ENCODE peak calls at places on chromosomes 1 and 21, in six cellular contexts. J is H1, F is K562, K is GM12878, U is NT2/D1, S is HepG2. B is an unnamed sample.

GRCh38 chr1:210117198-210117597 is 115.4 kb upstream of the SERTAD4 start:
- DNase-seq in J (no peak), F (no peak), K (no peak), U (no peak), S (no peak), B (no peak)

GRCh38 chr1:9589144-9589718 is 520 bp downstream of the TMEM201 start:
- DNase-seq in J (peak; percentile 73), F (no peak), K (no peak), U (no peak), S (no peak), B (no peak)

GRCh38 chr1:159122005-159122621 is 45.5 kb upstream of the AIM2 start:
- DNase-seq in J (no peak), F (no peak), K (peak; percentile 19), U (no peak), S (no peak), B (no peak)

GRCh38 chr1:101250219-101250618 is 13.4 kb downstream of the S1PR1 start:
- DNase-seq in J (no peak), F (no peak), K (no peak), U (no peak), S (no peak), B (no peak)

GRCh38 chr1:16924216-16924918 is 2.6 kb downstream of the CROCC start:
- DNase-seq in J (no peak), F (no peak), K (no peak), U (no peak), S (no peak), B (no peak)

GRCh38 chr1:200130552-200130951 is 103.0 kb downstream of the NR5A2 start:
- DNase-seq in J (no peak), F (no peak), K (no peak), U (no peak), S (no peak), B (no peak)

GRCh38 chr1:53196485-53197271 is at the start of gene CPT2:
- DNase-seq in J (peak; percentile 90), F (peak; percentile 100), K (peak; percentile 48), U (peak; percentile 96), S (peak; percentile 79), B (peak; percentile 71)

GRCh38 chr1:60130703-60131102 is 57.1 kb upstream of the C1orf87 start:
- DNase-seq in J (no peak), F (no peak), K (no peak), U (no peak), S (no peak), B (no peak)

GRCh38 chr1:54212872-54213271 is 12.9 kb downstream of the MRPL37 start:
- DNase-seq in J (no peak), F (peak; percentile 67), K (no peak), U (no peak), S (no peak), B (no peak)

DNA sequence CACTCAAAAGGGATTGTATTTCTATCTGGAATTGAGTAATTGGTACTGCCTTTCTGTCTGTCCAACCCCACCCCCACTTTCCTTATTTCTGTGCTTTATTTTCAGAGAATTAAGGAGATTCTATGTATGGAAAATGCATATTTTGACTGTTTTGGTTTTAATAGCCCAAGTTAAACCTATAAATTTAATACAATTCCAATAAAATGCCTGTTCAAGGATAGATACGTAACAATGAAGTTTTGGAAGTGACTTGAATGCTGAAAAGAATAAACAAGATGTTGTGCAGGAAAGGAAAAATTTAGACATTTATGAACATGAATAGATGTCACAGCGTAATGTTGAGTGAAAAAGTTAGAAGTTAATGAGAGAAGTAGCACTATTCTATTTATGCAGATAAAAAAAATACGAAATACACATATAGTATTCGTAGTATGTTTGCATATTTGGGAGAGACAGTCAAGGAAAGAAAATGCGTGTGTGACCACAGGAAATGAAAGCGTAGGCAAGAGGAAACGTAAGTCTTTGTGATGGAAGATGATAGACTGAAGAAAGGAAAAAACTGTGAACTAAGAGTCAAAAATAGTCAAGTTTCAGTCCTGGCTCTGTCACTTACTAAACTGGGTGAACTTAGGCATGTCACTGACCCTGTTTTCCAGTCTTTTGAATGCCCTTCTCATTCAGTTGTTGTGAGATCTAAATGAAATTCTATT is 62.1 kb downstream of the MEF2D start:
- DNase-seq in J (no peak), F (no peak), K (no peak), U (no peak), S (no peak), B (no peak)
- H3K9ac ChIP-seq in J (no peak overlapping the region), F (no peak overlapping the region), K (no peak overlapping the region), U (no peak overlapping the region), S (no peak overlapping the region), B (no peak overlapping the region)

GRCh38 chr21:33199516-33200217 is 30.1 kb upstream of the IFNAR2 start:
- DNase-seq in J (peak; percentile 71), F (peak; percentile 77), K (peak; percentile 73), U (peak; percentile 85), S (peak; percentile 88), B (peak; percentile 88)

GRCh38 chr21:33205476-33205875 is 24.3 kb upstream of the IFNAR2 start:
- DNase-seq in J (no peak), F (no peak), K (no peak), U (no peak), S (no peak), B (no peak)

GRCh38 chr21:33203371-33203724 is 26.4 kb upstream of the IFNAR2 start:
- DNase-seq in J (no peak), F (no peak), K (no peak), U (no peak), S (no peak), B (no peak)

GRCh38 chr21:33201945-33202344 is 27.8 kb upstream of the IFNAR2 start:
- DNase-seq in J (no peak), F (no peak), K (no peak), U (no peak), S (no peak), B (no peak)

DNA sequence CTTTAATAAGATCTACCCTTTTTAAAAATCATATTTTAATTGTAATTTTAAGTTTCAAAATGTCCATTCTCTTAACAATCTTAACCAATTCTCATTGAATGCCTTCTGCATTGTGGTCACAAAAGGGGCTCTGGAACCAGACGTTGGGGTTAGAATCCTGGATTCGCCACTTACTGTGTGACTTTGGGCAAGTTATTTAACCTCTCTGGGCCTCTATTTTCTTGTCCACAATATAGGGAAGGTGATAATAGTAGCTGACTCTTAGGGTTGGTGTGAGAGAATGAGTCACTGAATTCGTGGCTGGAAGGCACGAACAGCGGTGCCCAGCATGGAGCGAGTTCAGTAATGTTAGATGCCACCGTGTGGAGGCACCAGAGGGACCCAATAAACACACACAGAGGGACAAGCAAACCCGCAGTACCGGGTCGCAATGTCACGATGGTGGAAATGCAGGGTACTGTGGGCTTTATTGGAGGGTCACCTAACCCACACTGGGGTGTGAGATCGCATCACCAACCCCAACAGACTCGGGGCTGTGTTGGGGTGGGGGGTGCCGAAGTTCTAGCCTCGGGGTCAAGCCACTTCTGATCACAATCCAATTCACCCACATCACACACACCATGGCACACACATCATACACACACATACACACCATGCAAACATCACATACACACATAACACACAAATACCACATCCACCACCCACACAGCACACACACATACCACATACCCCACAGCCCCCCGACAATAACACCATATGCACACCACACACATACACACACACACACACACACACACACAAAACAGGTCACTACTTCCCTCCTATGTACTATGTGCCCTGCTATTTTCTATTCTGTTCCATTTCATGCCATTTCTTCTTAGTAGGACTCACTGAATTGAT is 27.0 kb upstream of the IFNAR2 start:
- DNase-seq in J (no peak), F (no peak), K (no peak), U (no peak), S (no peak), B (no peak)
- TF ChIP-seq ZNF274 in J (no peak), F (no peak), K (no peak), U (no peak), S (no peak), B (no peak)

GRCh38 chr1:218350022-218350525 is 4.9 kb downstream of the TGFB2 start:
- DNase-seq in J (peak; percentile 19), F (no peak), K (no peak), U (no peak), S (no peak), B (no peak)
- H3K9ac ChIP-seq in J (no peak overlapping the region), F (no peak overlapping the region), K (no peak overlapping the region), U (no peak overlapping the region), S (no peak overlapping the region), B (no peak overlapping the region)

GRCh38 chr1:25682059-25682601 is 65.5 kb downstream of the MAN1C1 start:
- DNase-seq in J (no peak), F (no peak), K (no peak), U (no peak), S (no peak), B (no peak)

GRCh38 chr1:25683177-25683576 is 66.6 kb downstream of the MAN1C1 start:
- DNase-seq in J (no peak), F (no peak), K (no peak), U (no peak), S (no peak), B (no peak)

GRCh38 chr1:25685211-25685750 is 68.7 kb downstream of the MAN1C1 start:
- DNase-seq in J (no peak), F (no peak), K (no peak), U (no peak), S (no peak), B (no peak)

GRCh38 chr1:25684216-25684965 is 67.8 kb downstream of the MAN1C1 start:
- DNase-seq in J (no peak), F (no peak), K (no peak), U (no peak), S (no peak), B (no peak)

DNA sequence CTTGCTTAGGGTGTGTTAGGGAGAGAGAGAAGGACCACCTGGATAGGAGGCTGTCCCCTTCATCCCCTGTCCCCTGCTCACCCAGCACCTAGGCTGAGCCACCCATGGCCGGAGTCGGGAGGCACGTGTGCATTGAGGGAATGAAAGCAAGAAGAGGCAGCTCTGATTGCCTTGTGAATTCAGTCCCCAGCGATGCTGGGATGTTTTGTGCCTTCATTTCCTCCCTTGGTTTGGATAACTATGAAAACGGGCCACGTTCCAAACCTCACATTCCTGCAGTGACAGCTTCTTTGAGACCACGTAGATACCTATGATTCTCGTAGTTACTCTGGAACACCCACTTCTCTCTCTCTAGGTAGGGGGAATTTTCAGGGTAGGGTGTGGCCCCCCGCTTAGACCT is 67.1 kb downstream of the MAN1C1 start:
- DNase-seq in J (no peak), F (no peak), K (no peak), U (no peak), S (no peak), B (no peak)
- TF ChIP-seq ZNF274 in J (no peak), F (no peak), K (no peak), U (no peak), S (no peak), B (no peak)

GRCh38 chr1:156860113-156860638 is 489 bp upstream of the NTRK1 start:
- DNase-seq in J (peak; percentile 85), F (peak; percentile 80), K (no peak), U (no peak), S (no peak), B (peak; percentile 28)
- H3K9ac ChIP-seq in J (no peak overlapping the region), F (peak overlapping the region; percentile 30), K (no peak overlapping the region), U (peak overlapping the region; percentile 80), S (no peak overlapping the region), B (peak overlapping the region; percentile 19)

GRCh38 chr1:222777977-222778376 is 36.9 kb upstream of the DISP1 start:
- DNase-seq in J (no peak), F (no peak), K (no peak), U (no peak), S (no peak), B (no peak)
- TF ChIP-seq ZNF274 in J (no peak), F (no peak), K (no peak), U (no peak), S (no peak), B (no peak)